ENCODE peak calls at places on chromosome 1, in four cellular contexts. O is stromal cell of bone marrow, J is glomerular endothelial cell, H is prostate gland. F is an unnamed sample.

GRCh38 chr1:221165331-221166161 is 286.3 kb downstream of the HLX start:
- DNase-seq in H (no peak), O (no peak), J (no peak), F (no peak)

GRCh38 chr1:109218516-109218915 is 4.8 kb downstream of the SARS1 start:
- DNase-seq in O (no peak), H (no peak), J (no peak), F (no peak)

GRCh38 chr1:29330089-29330488 is 93.8 kb downstream of the PTPRU start:
- DNase-seq in O (no peak), H (no peak), J (no peak), F (no peak)

GRCh38 chr1:185281245-185281644 is 35.8 kb downstream of the IVNS1ABP start:
- DNase-seq in H (no peak), O (no peak), J (no peak), F (no peak)

GRCh38 chr1:40133122-40133665 is 28.0 kb upstream of the RLF start:
- DNase-seq in H (no peak), O (no peak), J (no peak), F (no peak)

GRCh38 chr1:114508386-114508898 is 2.6 kb downstream of the TRIM33 start:
- DNase-seq in H (no peak), O (no peak), J (no peak), F (no peak)

GRCh38 chr1:87888456-87888855 is 559.8 kb downstream of the LMO4 start:
- DNase-seq in H (peak), J (no peak), O (no peak), F (no peak)

GRCh38 chr1:56137829-56138505 is 441.4 kb downstream of the PLPP3 start:
- DNase-seq in O (no peak), H (no peak), J (no peak), F (no peak)

GRCh38 chr1:53293123-53293522 is 34.7 kb downstream of the LRP8 start:
- DNase-seq in O (peak), H (no peak), J (no peak), F (peak)

GRCh38 chr1:155173478-155174333 is at the start of gene TRIM46:
- DNase-seq in J (no peak), H (no peak), O (no peak), F (no peak)

GRCh38 chr1:57898531-57898930 is 474.7 kb upstream of the DAB1 start:
- DNase-seq in J (no peak), H (no peak), O (no peak), F (no peak)

GRCh38 chr1:23371987-23372386 is 2.4 kb upstream of the ZNF436 start:
- DNase-seq in J (no peak), O (no peak), H (no peak), F (no peak)

GRCh38 chr1:200429221-200429751 is 19.4 kb upstream of the ZNF281 start:
- DNase-seq in O (peak), H (no peak), J (no peak), F (no peak)

GRCh38 chr1:219529116-219529515 is 83.8 kb downstream of the ZC3H11B start:
- DNase-seq in J (no peak), O (no peak), H (no peak), F (no peak)

GRCh38 chr1:8027748-8028631 is 1.9 kb upstream of the ERRFI1 start:
- DNase-seq in O (peak), J (no peak), H (no peak), F (no peak)

GRCh38 chr1:236287757-236288619 is 6.2 kb upstream of the ERO1B start:
- DNase-seq in O (no peak), H (no peak), J (no peak), F (no peak)

GRCh38 chr1:241615043-241615974 is 24.9 kb downstream of the CHML start:
- DNase-seq in O (no peak), J (no peak), H (no peak), F (no peak)

GRCh38 chr1:245469734-245470133 is 314.9 kb downstream of the KIF26B start:
- DNase-seq in J (no peak), H (no peak), O (no peak), F (no peak)

GRCh38 chr1:211511947-211512346 is 20.0 kb upstream of the RD3 start:
- DNase-seq in H (peak), O (peak), J (no peak), F (no peak)

GRCh38 chr1:41673806-41674205 is 189.3 kb upstream of the EDN2 start:
- DNase-seq in H (no peak), J (no peak), O (no peak), F (no peak)

GRCh38 chr1:40897499-40897898 is 35.3 kb upstream of the CITED4 start:
- DNase-seq in H (no peak), J (no peak), O (peak), F (no peak)

GRCh38 chr1:60813051-60813450 is 269.3 kb upstream of the NFIA start:
- DNase-seq in O (no peak), J (no peak), H (no peak), F (no peak)

GRCh38 chr1:151475175-151475574 is 15.9 kb upstream of the POGZ start:
- DNase-seq in J (no peak), O (no peak), H (no peak), F (no peak)

GRCh38 chr1:15249032-15249601 is 2.1 kb downstream of the FHAD1 start:
- DNase-seq in H (no peak), J (no peak), O (no peak), F (no peak)

GRCh38 chr1:56915960-56916359 is 49.9 kb downstream of the C8B start:
- DNase-seq in H (no peak), J (no peak), O (no peak), F (no peak)

GRCh38 chr1:64033667-64034215 is 169.7 kb upstream of the UBE2U start:
- DNase-seq in H (no peak), O (peak), J (no peak), F (peak)

GRCh38 chr1:19257178-19257914 is 5.7 kb downstream of the MRTO4 start:
- DNase-seq in J (no peak), H (no peak), O (no peak), F (no peak)

GRCh38 chr1:21241761-21242581 is 48.3 kb downstream of the ECE1 start:
- DNase-seq in J (no peak), H (no peak), O (no peak), F (no peak)

GRCh38 chr1:109807398-109807795 is 43.7 kb upstream of the EPS8L3 start:
- DNase-seq in J (no peak), H (no peak), O (no peak), F (no peak)

GRCh38 chr1:15090373-15090772 is 63.2 kb upstream of the TMEM51 start:
- DNase-seq in H (peak), O (no peak), J (no peak), F (no peak)

GRCh38 chr1:27528701-27529637 is 39.0 kb upstream of the WASF2 start:
- DNase-seq in J (no peak), H (peak), O (peak), F (no peak)

GRCh38 chr1:36133484-36133883 is 8.5 kb upstream of the COL8A2 start:
- DNase-seq in J (no peak), H (peak), O (peak), F (peak)

GRCh38 chr1:41240806-41241747 is 1.0 kb downstream of the SCMH1 start:
- DNase-seq in H (peak), J (no peak), O (no peak), F (no peak)

GRCh38 chr1:228884615-228885566 is 149.6 kb downstream of the RHOU start:
- DNase-seq in O (no peak), J (no peak), H (no peak), F (no peak)

GRCh38 chr1:46301406-46302090 is 1.9 kb downstream of the LRRC41 start:
- DNase-seq in O (no peak), J (no peak), H (peak), F (no peak)

GRCh38 chr1:185693654-185694053 is 40.5 kb upstream of the HMCN1 start:
- DNase-seq in H (no peak), J (no peak), O (no peak), F (no peak)